ENCODE peak calls at places on chromosome 13, in nine cellular contexts. E is neural crest cell, J is ascending aorta, W is IMR-90, L is Calu3, Z is endothelial cell, Q is fibroblast of pulmonary artery, G is lower leg skin, R is mesothelial cell of epicardium. Y is an unnamed sample.

GRCh38 chr13:113748862-113749451 is 10.1 kb upstream of the TMEM255B start:
- DNase-seq in J (no peak), W (no peak), L (no peak), R (no peak), E (no peak), G (no peak), Z (no peak), Q (no peak), Y (no peak)

GRCh38 chr13:40114305-40114896 is 458.9 kb downstream of the COG6 start:
- DNase-seq in L (no peak), Q (no peak), J (no peak), R (no peak), Z (no peak), G (no peak), E (no peak), W (no peak), Y (no peak)

GRCh38 chr13:104530741-104531140 is 1464.5 kb upstream of the SLC10A2 start:
- DNase-seq in J (no peak), W (no peak), L (no peak), Q (no peak), G (no peak), R (no peak), Z (no peak), E (no peak), Y (no peak)

GRCh38 chr13:46831588-46832194 is 34.7 kb upstream of the ESD start:
- DNase-seq in Z (peak), R (peak), Q (peak), G (no peak), J (no peak), L (peak), W (peak), E (peak), Y (peak)

GRCh38 chr13:109387438-109387837 is 398.9 kb downstream of the IRS2 start:
- DNase-seq in Z (no peak), R (no peak), E (no peak), W (no peak), G (no peak), J (no peak), L (no peak), Q (no peak), Y (no peak)

GRCh38 chr13:93875527-93875926 is 604.0 kb downstream of the DCT start:
- DNase-seq in R (no peak), W (peak), G (no peak), J (no peak), E (no peak), Q (peak), L (no peak), Z (no peak), Y (no peak)

GRCh38 chr13:113840541-113841354 is 23.1 kb downstream of the GAS6 start:
- DNase-seq in Q (no peak), Z (no peak), R (no peak), W (no peak), E (no peak), L (no peak), J (no peak), G (no peak), Y (no peak)

GRCh38 chr13:112101360-112101930 is 34.5 kb downstream of the SOX1 start:
- DNase-seq in Q (no peak), W (no peak), J (no peak), E (no peak), L (no peak), G (no peak), R (no peak), Z (no peak), Y (no peak)

GRCh38 chr13:44012910-44013309 is 133.2 kb downstream of the LACC1 start:
- DNase-seq in E (no peak), R (no peak), J (no peak), G (no peak), Q (no peak), W (no peak), L (no peak), Z (no peak), Y (no peak)

GRCh38 chr13:43374621-43375020 is 351.2 kb downstream of the DNAJC15 start:
- DNase-seq in J (no peak), G (no peak), Q (peak), R (no peak), L (no peak), E (no peak), W (peak), Z (no peak), Y (no peak)

GRCh38 chr13:72504026-72504925 is 223.2 kb downstream of the MZT1 start:
- DNase-seq in J (no peak), E (no peak), Z (no peak), G (no peak), W (no peak), Q (no peak), R (no peak), L (no peak), Y (no peak)

GRCh38 chr13:48624858-48625257 is 28.9 kb upstream of the CYSLTR2 start:
- DNase-seq in R (no peak), G (no peak), Q (peak), J (no peak), W (no peak), L (no peak), Z (no peak), E (no peak), Y (no peak)

GRCh38 chr13:19179916-19180315 is 1.7 kb downstream of the TUBA3C start:
- DNase-seq in L (no peak), Q (no peak), W (no peak), G (peak), R (peak), E (no peak), J (no peak), Z (no peak), Y (no peak)

GRCh38 chr13:46751811-46752635 is 44.9 kb downstream of the ESD start:
- DNase-seq in G (no peak), R (no peak), L (no peak), E (no peak), Q (no peak), W (peak), J (no peak), Z (no peak), Y (no peak)

GRCh38 chr13:113060557-113061270 is 44.9 kb upstream of the F7 start:
- DNase-seq in Z (no peak), Q (no peak), W (no peak), G (no peak), R (no peak), L (no peak), E (no peak), J (no peak), Y (no peak)

GRCh38 chr13:32297206-32297605 is 18.0 kb downstream of the ZAR1L start:
- DNase-seq in G (no peak), E (no peak), J (no peak), R (no peak), Q (no peak), W (no peak), Z (no peak), L (no peak), Y (no peak)

GRCh38 chr13:91238036-91238435 is 109.5 kb upstream of the MIR17HG start:
- DNase-seq in W (no peak), Z (no peak), R (no peak), Q (no peak), L (no peak), G (no peak), J (no peak), E (no peak), Y (no peak)

GRCh38 chr13:114161644-114162532 is 17.2 kb upstream of the CFAP97D2 start:
- DNase-seq in W (peak), E (no peak), Q (peak), L (no peak), G (peak), Z (no peak), R (no peak), J (no peak), Y (peak)

GRCh38 chr13:25911020-25911419 is 140.8 kb downstream of the SHISA2 start:
- DNase-seq in G (no peak), J (no peak), R (no peak), Q (no peak), L (no peak), E (no peak), W (no peak), Z (no peak), Y (no peak)

GRCh38 chr13:31044658-31045620 is 112.5 kb downstream of the TEX26 start:
- DNase-seq in G (peak), Z (no peak), J (no peak), R (no peak), L (peak), Q (no peak), W (no peak), E (no peak), Y (no peak)

GRCh38 chr13:113860579-113861432 is 3.1 kb downstream of the GAS6 start:
- DNase-seq in R (peak), Q (peak), G (peak), W (no peak), Z (no peak), E (no peak), J (no peak), L (no peak), Y (no peak)

GRCh38 chr13:36857273-36857672 is 38.3 kb downstream of the RFXAP start:
- DNase-seq in G (no peak), W (no peak), L (no peak), Z (no peak), E (no peak), Q (no peak), J (no peak), R (no peak), Y (no peak)

GRCh38 chr13:36862722-36863121 is 43.7 kb downstream of the RFXAP start:
- DNase-seq in R (no peak), W (no peak), Q (no peak), E (no peak), L (no peak), J (no peak), Z (no peak), G (no peak), Y (no peak)

GRCh38 chr13:36862002-36862706 is 43.1 kb downstream of the RFXAP start:
- DNase-seq in Q (peak), Z (no peak), J (no peak), L (no peak), E (no peak), G (no peak), R (no peak), W (no peak), Y (no peak)

GRCh38 chr13:36859259-36859658 is 40.2 kb downstream of the RFXAP start:
- DNase-seq in Q (no peak), Z (no peak), E (no peak), G (no peak), W (no peak), L (no peak), R (no peak), J (no peak), Y (no peak)

DNA sequence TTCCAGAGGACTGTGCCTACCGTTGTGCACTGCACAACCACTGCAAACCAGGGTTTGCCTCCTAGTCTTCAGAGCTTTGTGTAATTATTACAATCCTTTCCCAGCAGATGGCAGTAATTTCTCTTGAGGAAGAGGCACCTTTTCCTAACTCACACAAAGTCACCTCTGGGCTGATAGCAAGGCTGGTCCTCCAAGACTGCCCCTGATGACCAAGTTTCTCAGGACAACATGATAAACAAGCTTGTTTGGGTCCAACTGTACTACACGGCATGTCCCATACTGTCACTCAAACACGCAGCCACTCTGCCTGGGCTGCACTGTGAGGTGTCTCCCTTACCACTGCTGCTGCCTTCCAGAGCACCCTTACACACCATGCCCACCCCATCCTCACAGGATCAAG is 39.3 kb downstream of the RFXAP start:
- DNase-seq in R (no peak), G (no peak), L (no peak), E (no peak), W (peak), Z (peak), Q (peak), J (no peak), Y (no peak)
- TF ChIP-seq CTCF in R (peak), G (no peak), L (peak), E (peak), W (peak), Z (peak), Q (peak), J (peak), Y (no peak)

GRCh38 chr13:63954683-63955082 is 2539.0 kb upstream of the PCDH20 start:
- DNase-seq in E (no peak), J (no peak), R (no peak), L (no peak), Q (no peak), W (no peak), G (no peak), Z (no peak), Y (no peak)
- TF ChIP-seq CTCF in E (no peak), J (no peak), R (no peak), L (no peak), Q (no peak), W (no peak), G (no peak), Z (no peak), Y (no peak)

DNA sequence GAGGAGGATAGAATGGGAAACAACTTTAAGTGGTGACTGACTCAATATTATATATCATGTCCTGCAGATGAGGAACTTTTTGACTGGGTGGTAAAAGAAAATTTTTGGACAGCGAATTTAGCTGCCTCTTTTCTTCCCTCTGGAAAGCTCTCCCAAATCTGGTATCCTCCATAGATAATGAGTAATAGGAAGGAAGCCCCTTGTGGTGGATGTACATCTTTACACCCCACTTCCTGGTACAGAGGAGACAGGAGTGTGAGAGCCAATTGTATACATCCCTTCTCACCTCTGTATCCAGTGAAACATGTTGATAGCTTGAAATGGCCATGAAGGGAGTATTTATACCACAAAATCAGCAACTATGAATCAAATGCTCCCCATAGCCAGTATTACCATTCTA is 17.2 kb upstream of the TDRD3 start:
- DNase-seq in J (no peak), Z (no peak), L (no peak), W (no peak), Q (no peak), R (no peak), G (no peak), E (no peak), Y (no peak)
- TF ChIP-seq CTCF in J (no peak), Z (no peak), L (no peak), W (no peak), Q (peak), R (no peak), G (no peak), E (peak), Y (no peak)

GRCh38 chr13:82330499-82330898 is 1551.8 kb downstream of the SLITRK1 start:
- DNase-seq in Z (no peak), Q (peak), J (no peak), L (no peak), R (no peak), E (no peak), W (no peak), G (no peak), Y (no peak)
- TF ChIP-seq CTCF in Z (peak), Q (peak), J (no peak), L (no peak), R (peak), E (peak), W (no peak), G (no peak), Y (no peak)

GRCh38 chr13:98483636-98484288 is 93.1 kb downstream of the STK24 start:
- DNase-seq in J (no peak), Q (no peak), G (no peak), W (peak), Z (no peak), L (no peak), R (no peak), E (no peak), Y (no peak)
- TF ChIP-seq CTCF in J (no peak), Q (no peak), G (no peak), W (no peak), Z (no peak), L (no peak), R (no peak), E (no peak), Y (no peak)

GRCh38 chr13:50285283-50285682 is 270.0 kb downstream of the KCNRG start:
- DNase-seq in Z (no peak), W (no peak), R (no peak), J (no peak), Q (no peak), L (no peak), G (no peak), E (no peak), Y (no peak)

GRCh38 chr13:50292082-50292481 is 276.8 kb downstream of the KCNRG start:
- DNase-seq in Q (no peak), E (no peak), W (no peak), Z (no peak), L (no peak), J (no peak), G (no peak), R (no peak), Y (no peak)

GRCh38 chr13:50286376-50286775 is 271.1 kb downstream of the KCNRG start:
- DNase-seq in Z (no peak), G (no peak), Q (no peak), J (no peak), E (no peak), W (no peak), L (no peak), R (no peak), Y (no peak)

GRCh38 chr13:50291611-50292010 is 276.4 kb downstream of the KCNRG start:
- DNase-seq in E (no peak), R (no peak), Q (peak), J (no peak), W (no peak), Z (no peak), G (no peak), L (no peak), Y (no peak)

DNA sequence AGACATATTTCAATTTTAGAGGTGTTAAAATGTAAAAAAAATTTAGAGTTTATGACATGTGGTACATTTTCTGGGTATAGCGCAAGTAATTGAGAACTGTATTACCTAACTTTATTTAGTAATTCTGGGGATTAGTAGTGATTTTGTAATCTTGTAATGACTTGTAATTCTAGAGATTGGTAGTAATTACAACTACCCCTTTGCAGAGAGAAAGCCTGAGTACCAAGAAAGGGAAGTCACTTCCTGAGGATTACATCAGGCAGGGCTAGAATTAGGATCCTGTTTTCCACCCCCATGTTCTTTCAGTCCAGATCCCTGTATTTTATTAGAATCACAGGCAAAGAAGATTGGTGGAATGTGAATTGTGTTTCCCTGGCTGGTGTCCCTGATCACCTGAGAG is 274.9 kb downstream of the KCNRG start:
- DNase-seq in L (no peak), E (no peak), G (no peak), R (no peak), W (no peak), J (no peak), Q (no peak), Z (no peak), Y (no peak)
- TF ChIP-seq CTCF in L (no peak), E (no peak), G (no peak), R (no peak), W (no peak), J (no peak), Q (no peak), Z (no peak), Y (no peak)

GRCh38 chr13:102089177-102089576 is 312.7 kb downstream of the FGF14 start:
- DNase-seq in Q (no peak), Z (no peak), J (no peak), G (no peak), R (no peak), E (no peak), W (no peak), L (no peak), Y (no peak)

GRCh38 chr13:102089722-102090121 is 312.1 kb downstream of the FGF14 start:
- DNase-seq in Q (no peak), R (no peak), W (no peak), Z (no peak), J (no peak), E (no peak), L (no peak), G (no peak), Y (no peak)

GRCh38 chr13:102090532-102090931 is 311.3 kb downstream of the FGF14 start:
- DNase-seq in J (no peak), Q (no peak), Z (no peak), W (no peak), L (no peak), R (no peak), E (no peak), G (no peak), Y (no peak)

GRCh38 chr13:102091231-102091630 is 310.6 kb downstream of the FGF14 start:
- DNase-seq in G (no peak), Z (peak), E (no peak), L (peak), Q (no peak), R (no peak), J (no peak), W (no peak), Y (no peak)
- TF ChIP-seq CTCF in G (no peak), Z (peak), E (peak), L (no peak), Q (no peak), R (no peak), J (no peak), W (no peak), Y (no peak)

GRCh38 chr13:75217949-75218348 is 264.0 kb downstream of the TBC1D4 start:
- DNase-seq in R (no peak), J (no peak), Q (peak), E (no peak), L (no peak), W (peak), Z (no peak), G (no peak), Y (no peak)
- TF ChIP-seq CTCF in R (no peak), J (no peak), Q (no peak), E (no peak), L (no peak), W (no peak), Z (no peak), G (no peak), Y (no peak)

GRCh38 chr13:29840585-29840984 is 9.8 kb downstream of the UBL3 start:
- DNase-seq in G (no peak), W (no peak), R (no peak), Q (no peak), E (no peak), Z (no peak), J (no peak), L (no peak), Y (no peak)

GRCh38 chr13:29830000-29830399 is 20.4 kb downstream of the UBL3 start:
- DNase-seq in R (no peak), W (no peak), Q (no peak), J (no peak), G (no peak), Z (no peak), L (no peak), E (no peak), Y (no peak)

GRCh38 chr13:29832899-29833298 is 17.5 kb downstream of the UBL3 start:
- DNase-seq in G (no peak), R (no peak), J (no peak), L (no peak), E (no peak), W (no peak), Z (no peak), Q (no peak), Y (no peak)

GRCh38 chr13:29835280-29836061 is 14.9 kb downstream of the UBL3 start:
- DNase-seq in E (no peak), G (no peak), R (no peak), Z (no peak), J (no peak), L (no peak), W (no peak), Q (no peak), Y (no peak)
- TF ChIP-seq CTCF in E (no peak), G (no peak), R (no peak), Z (no peak), J (no peak), L (no peak), W (no peak), Q (no peak), Y (no peak)

DNA sequence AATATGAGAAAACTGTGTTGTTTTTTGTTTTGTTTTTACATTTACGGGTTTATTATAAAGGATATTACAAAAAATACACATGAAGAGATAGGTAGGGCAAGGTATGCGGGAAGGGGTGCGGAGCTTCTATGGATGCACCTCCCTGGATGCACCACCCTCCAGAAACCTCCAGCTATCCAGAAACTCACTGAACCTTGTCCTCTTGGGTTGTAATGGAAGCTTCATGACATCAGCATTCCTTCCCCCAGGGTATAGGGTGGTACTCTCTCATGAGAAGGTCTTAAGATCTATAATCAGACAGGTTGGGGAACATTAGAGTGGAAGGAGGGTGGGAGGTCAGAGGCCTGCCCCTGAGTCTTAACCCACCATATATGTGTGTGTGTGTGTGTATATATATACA is 16.0 kb upstream of the SPRYD7 start:
- DNase-seq in L (no peak), W (no peak), Z (no peak), R (no peak), E (no peak), Q (no peak), G (no peak), J (no peak), Y (no peak)
- TF ChIP-seq CTCF in L (no peak), W (no peak), Z (no peak), R (no peak), E (no peak), Q (no peak), G (no peak), J (no peak), Y (no peak)

Y was measured in omental fat pad.